ENCODE peak calls at places on chromosomes 5 and 9, in nine cellular contexts. G is adrenal gland, C is HL-60, T is AG04450, Q is IMR-90, J is RWPE2, L is upper lobe of right lung, O is H1, H is endodermal cell. M is an unnamed sample.

GRCh38 chr9:18910858-18911257 is 122.2 kb downstream of the SAXO1 start:
- DNase-seq in H (no peak), Q (peak; percentile 53), C (no peak), T (no peak), L (no peak), O (no peak), J (no peak), G (no peak), M (no peak)

GRCh38 chr9:121902483-121903135 is 190.5 kb downstream of the TTLL11 start:
- DNase-seq in L (no peak), Q (peak; percentile 100), C (no peak), T (peak; percentile 97), O (no peak), H (no peak), G (no peak), J (no peak), M (peak; percentile 95)

GRCh38 chr5:143404416-143405062 is 1.1 kb upstream of the NR3C1 start:
- DNase-seq in J (peak; percentile 80), H (peak; percentile 85), L (peak; percentile 91), T (peak; percentile 81), O (no peak), Q (peak; percentile 93), G (peak; percentile 73), C (peak; percentile 74), M (peak; percentile 95)

GRCh38 chr5:168332042-168332441 is 40.6 kb downstream of the WWC1 start:
- DNase-seq in C (no peak), G (no peak), L (no peak), T (no peak), J (no peak), H (no peak), Q (no peak), O (no peak), M (no peak)

GRCh38 chr5:172943283-172943841 is 15.9 kb upstream of the RPL26L1 start:
- DNase-seq in Q (peak; percentile 80), L (peak; percentile 51), G (no peak), H (peak; percentile 90), J (no peak), T (no peak), C (peak; percentile 42), O (no peak), M (peak; percentile 91)

GRCh38 chr9:4097991-4098390 is 201.9 kb downstream of the GLIS3 start:
- DNase-seq in C (no peak), J (no peak), T (no peak), L (no peak), H (no peak), Q (no peak), G (no peak), O (no peak), M (peak; percentile 28)

GRCh38 chr5:149011084-149011483 is 51.8 kb downstream of the SH3TC2 start:
- DNase-seq in Q (peak; percentile 50), H (no peak), C (no peak), G (no peak), T (no peak), L (no peak), O (no peak), J (peak; percentile 94), M (no peak)

GRCh38 chr5:148915224-148915803 is 88.9 kb downstream of the ADRB2 start:
- DNase-seq in H (peak; percentile 62), T (no peak), C (no peak), O (no peak), L (no peak), Q (no peak), J (no peak), G (no peak), M (no peak)

GRCh38 chr9:136974834-136975535 is 2.3 kb upstream of the PTGDS start:
- DNase-seq in H (no peak), O (no peak), J (no peak), T (no peak), L (no peak), G (no peak), C (no peak), Q (no peak), M (no peak)

GRCh38 chr5:157303667-157304327 is 37.9 kb downstream of the CYFIP2 start:
- DNase-seq in O (no peak), J (no peak), H (peak; percentile 93), T (no peak), Q (no peak), G (no peak), L (no peak), C (no peak), M (no peak)

GRCh38 chr5:122680623-122681350 is 94.1 kb upstream of the SNX2 start:
- DNase-seq in Q (no peak), O (no peak), T (no peak), L (no peak), H (no peak), G (no peak), J (no peak), C (no peak), M (no peak)

GRCh38 chr9:133727277-133727875 is 10.8 kb downstream of the SARDH start:
- DNase-seq in T (no peak), O (no peak), L (peak; percentile 58), J (peak; percentile 45), Q (no peak), G (no peak), C (no peak), H (peak; percentile 45), M (no peak)

GRCh38 chr5:8829322-8830029 is 716.4 kb downstream of the SEMA5A start:
- DNase-seq in Q (peak; percentile 100), O (no peak), G (peak; percentile 22), C (no peak), L (no peak), H (no peak), T (peak; percentile 98), J (peak; percentile 91), M (peak; percentile 99)

GRCh38 chr9:7123743-7124142 is 366.0 kb downstream of the KDM4C start:
- DNase-seq in G (no peak), Q (no peak), L (no peak), T (no peak), C (no peak), J (no peak), O (no peak), H (no peak), M (no peak)

GRCh38 chr9:29176231-29176630 is 1603.0 kb upstream of the C9orf72 start:
- DNase-seq in J (no peak), G (no peak), H (no peak), T (no peak), L (no peak), O (no peak), Q (no peak), C (no peak), M (no peak)

GRCh38 chr9:108468364-108468763 is 387.4 kb downstream of the ACTL7B start:
- DNase-seq in G (peak; percentile 59), C (peak; percentile 41), O (peak; percentile 17), Q (peak; percentile 23), T (no peak), J (no peak), H (peak; percentile 87), L (no peak), M (peak; percentile 51)

GRCh38 chr5:173234129-173234793 is 745 bp downstream of the NKX2-5 start:
- DNase-seq in J (no peak), O (no peak), C (no peak), L (no peak), H (peak; percentile 79), G (no peak), T (no peak), Q (no peak), M (no peak)

GRCh38 chr5:56264417-56265025 is 31.4 kb upstream of the ANKRD55 start:
- DNase-seq in G (peak; percentile 49), J (no peak), O (peak; percentile 67), T (no peak), L (no peak), Q (peak; percentile 54), C (peak; percentile 2), H (peak; percentile 89), M (peak; percentile 48)

DNA sequence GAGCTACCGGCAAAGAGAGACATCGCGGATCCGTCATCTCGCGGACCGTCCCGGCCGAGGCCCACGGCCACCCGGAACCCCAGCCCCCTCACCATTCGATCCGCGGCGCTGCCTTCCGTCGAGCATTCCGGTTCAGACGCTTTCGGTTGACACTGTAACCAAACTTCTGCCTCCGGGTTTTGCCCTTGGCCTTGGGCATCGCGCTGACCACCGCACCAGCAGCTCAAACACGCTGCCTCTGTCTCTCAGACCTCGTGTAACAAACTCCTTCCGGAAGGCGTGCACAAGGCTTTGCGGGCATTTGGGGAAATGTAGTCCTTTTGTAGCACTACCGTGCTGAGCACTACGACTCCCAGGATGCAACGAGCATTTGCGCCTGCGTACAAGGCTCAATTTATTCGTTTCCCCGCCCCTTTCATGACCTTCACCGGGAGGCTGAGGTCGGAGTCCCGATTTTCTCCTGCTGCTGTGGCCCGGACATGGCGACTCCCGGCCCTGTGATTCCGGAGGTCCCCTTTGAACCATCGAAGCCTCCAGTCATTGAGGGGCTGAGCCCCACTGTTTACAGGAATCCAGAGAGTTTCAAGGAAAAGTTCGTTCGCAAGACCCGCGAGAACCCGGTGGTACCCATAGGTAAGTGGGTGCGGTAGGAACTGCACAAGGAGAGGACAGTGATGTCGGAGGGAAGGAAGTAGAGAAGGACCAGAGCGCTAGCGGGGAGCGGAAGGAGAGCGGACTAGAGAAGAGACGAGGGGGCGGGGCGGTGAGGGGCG is at the start of the genes HIGD2A and NOP16:
- DNase-seq in H (peak; percentile 99), T (peak; percentile 96), C (peak; percentile 99), J (peak; percentile 100), G (peak; percentile 100), Q (peak; percentile 98), L (peak; percentile 100), O (peak; percentile 93), M (peak; percentile 99)
- TF ChIP-seq CTCF in H (no peak), T (no peak), C (no peak), J (no peak), G (no peak), Q (no peak), L (no peak), O (no peak), M (no peak)

GRCh38 chr5:142025637-142026036 is 12.8 kb upstream of the GNPDA1 start:
- DNase-seq in Q (no peak), G (no peak), T (no peak), J (no peak), H (peak; percentile 6), C (no peak), L (no peak), O (no peak), M (no peak)
- H3K4me3 ChIP-seq in Q (no peak overlapping the region), G (no peak overlapping the region), T (no peak overlapping the region), J (no peak overlapping the region), H (peak overlapping the region; percentile 89), C (peak overlapping the region; percentile 40), L (peak overlapping the region; percentile 53), O (peak overlapping the region; percentile 65), M (peak overlapping the region; percentile 39)

DNA sequence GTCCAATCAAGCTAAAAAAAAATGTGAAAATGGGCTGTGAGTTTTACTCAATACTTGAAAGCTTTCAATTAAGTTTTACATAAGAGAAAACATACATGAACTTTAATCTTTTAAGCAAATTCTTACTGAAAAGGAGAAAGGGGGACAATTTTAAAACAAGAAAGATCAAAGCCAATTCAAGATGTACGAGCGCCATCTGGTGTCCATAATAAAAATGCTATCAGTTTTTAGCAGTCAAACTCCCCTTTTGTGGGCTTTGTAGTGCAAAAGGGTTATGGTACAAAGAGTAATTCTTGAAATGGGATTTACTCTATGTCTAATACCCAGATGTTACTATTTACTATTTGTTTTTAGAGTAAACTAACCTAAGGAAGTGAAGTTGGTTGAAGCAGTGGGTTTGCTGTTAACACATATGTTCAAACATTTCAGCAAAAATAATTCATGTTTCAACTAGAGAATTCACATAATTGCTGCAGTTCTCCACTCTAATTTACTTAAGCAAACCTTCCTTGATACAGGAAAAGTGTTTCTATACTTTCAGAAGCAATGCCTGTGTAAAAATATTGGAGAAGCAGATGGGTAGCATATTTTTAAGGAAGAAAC is 228.2 kb upstream of the TYRP1 start:
- DNase-seq in T (no peak), H (no peak), Q (peak; percentile 10), C (no peak), J (no peak), O (no peak), G (no peak), L (no peak), M (peak; percentile 40)
- TF ChIP-seq CTCF in T (peak; percentile 64), H (peak; percentile 93), Q (peak; percentile 51), C (no peak), J (peak; percentile 85), O (peak; percentile 43), G (peak; percentile 48), L (peak; percentile 59), M (peak; percentile 61)

GRCh38 chr5:134552301-134552700 is 26.8 kb downstream of the JADE2 start:
- DNase-seq in G (peak; percentile 94), J (peak; percentile 83), O (no peak), H (no peak), C (no peak), L (no peak), T (peak; percentile 90), Q (peak; percentile 99), M (peak; percentile 98)
- H3K4me3 ChIP-seq in G (no peak overlapping the region), J (no peak overlapping the region), O (no peak overlapping the region), H (no peak overlapping the region), C (no peak overlapping the region), L (no peak overlapping the region), T (no peak overlapping the region), Q (no peak overlapping the region), M (no peak overlapping the region)